ENCODE peak calls at places on chromosomes 12 and 14, in six cellular contexts. One of them, this sample, is unnamed.

GRCh38 chr12:68397566-68398158 is 65.5 kb upstream of the MDM1 start:
- DNase-seq in DMS153: no peak
- DNase-seq in left cardiac atrium: no peak
- DNase-seq in bronchial epithelial cell: no peak
- DNase-seq in endothelial cell: no peak
- DNase-seq in brain microvascular endothelial cell: no peak
- DNase-seq in this sample: no peak

GRCh38 chr14:100761481-100761880 is 34.8 kb downstream of the DLK1 start:
- DNase-seq in DMS153: no peak
- DNase-seq in left cardiac atrium: no peak
- DNase-seq in bronchial epithelial cell: peak; percentile 98
- DNase-seq in endothelial cell: no peak
- DNase-seq in brain microvascular endothelial cell: peak; percentile 39
- DNase-seq in this sample: no peak

GRCh38 chr14:87233806-87234384 is 759.1 kb downstream of the GALC start:
- DNase-seq in DMS153: no peak
- DNase-seq in left cardiac atrium: no peak
- DNase-seq in bronchial epithelial cell: peak; percentile 69
- DNase-seq in endothelial cell: no peak
- DNase-seq in brain microvascular endothelial cell: no peak
- DNase-seq in this sample: no peak

GRCh38 chr12:90836689-90837088 is 118.3 kb downstream of the CCER1 start:
- DNase-seq in DMS153: no peak
- DNase-seq in left cardiac atrium: no peak
- DNase-seq in bronchial epithelial cell: no peak
- DNase-seq in endothelial cell: no peak
- DNase-seq in brain microvascular endothelial cell: no peak
- DNase-seq in this sample: no peak

GRCh38 chr12:6166808-6167207 is 33.4 kb upstream of the CD9 start:
- DNase-seq in DMS153: no peak
- DNase-seq in left cardiac atrium: no peak
- DNase-seq in bronchial epithelial cell: no peak
- DNase-seq in endothelial cell: no peak
- DNase-seq in brain microvascular endothelial cell: no peak
- DNase-seq in this sample: no peak

GRCh38 chr12:42574879-42575278 is 14.7 kb downstream of the PRICKLE1 start:
- DNase-seq in DMS153: peak; percentile 86
- DNase-seq in left cardiac atrium: no peak
- DNase-seq in bronchial epithelial cell: no peak
- DNase-seq in endothelial cell: no peak
- DNase-seq in brain microvascular endothelial cell: no peak
- DNase-seq in this sample: no peak

GRCh38 chr12:46487567-46488131 is 115.1 kb upstream of the SLC38A2 start:
- DNase-seq in DMS153: no peak
- DNase-seq in left cardiac atrium: no peak
- DNase-seq in bronchial epithelial cell: no peak
- DNase-seq in endothelial cell: no peak
- DNase-seq in brain microvascular endothelial cell: no peak
- DNase-seq in this sample: no peak

GRCh38 chr14:21825147-21825743 is 151.6 kb upstream of the OR4E1 start:
- DNase-seq in DMS153: no peak
- DNase-seq in left cardiac atrium: no peak
- DNase-seq in bronchial epithelial cell: peak; percentile 62
- DNase-seq in endothelial cell: peak; percentile 41
- DNase-seq in brain microvascular endothelial cell: peak; percentile 42
- DNase-seq in this sample: no peak

GRCh38 chr12:51907083-51907863 is at the start of gene ACVRL1:
- DNase-seq in DMS153: no peak
- DNase-seq in left cardiac atrium: peak; percentile 66
- DNase-seq in bronchial epithelial cell: no peak
- DNase-seq in endothelial cell: peak; percentile 39
- DNase-seq in brain microvascular endothelial cell: no peak
- DNase-seq in this sample: no peak

GRCh38 chr12:102454808-102455760 is 25.3 kb downstream of the IGF1 start:
- DNase-seq in DMS153: no peak
- DNase-seq in left cardiac atrium: peak; percentile 37
- DNase-seq in bronchial epithelial cell: no peak
- DNase-seq in endothelial cell: no peak
- DNase-seq in brain microvascular endothelial cell: no peak
- DNase-seq in this sample: no peak

GRCh38 chr14:63893701-63894458 is 41.1 kb downstream of the SYNE2 start:
- DNase-seq in DMS153: no peak
- DNase-seq in left cardiac atrium: peak; percentile 75
- DNase-seq in bronchial epithelial cell: peak; percentile 21
- DNase-seq in endothelial cell: no peak
- DNase-seq in brain microvascular endothelial cell: peak; percentile 78
- DNase-seq in this sample: no peak

GRCh38 chr12:64837427-64837826 is 13.0 kb downstream of the TBC1D30 start:
- DNase-seq in DMS153: no peak
- DNase-seq in left cardiac atrium: no peak
- DNase-seq in bronchial epithelial cell: no peak
- DNase-seq in endothelial cell: no peak
- DNase-seq in brain microvascular endothelial cell: no peak
- DNase-seq in this sample: no peak

GRCh38 chr12:8823565-8824300 is 1.3 kb downstream of the A2ML1 start:
- DNase-seq in DMS153: peak; percentile 3
- DNase-seq in left cardiac atrium: no peak
- DNase-seq in bronchial epithelial cell: no peak
- DNase-seq in endothelial cell: peak; percentile 67
- DNase-seq in brain microvascular endothelial cell: no peak
- DNase-seq in this sample: no peak

GRCh38 chr14:23430733-23431105 is 4.7 kb downstream of the MYH7 start:
- DNase-seq in DMS153: no peak
- DNase-seq in left cardiac atrium: no peak
- DNase-seq in bronchial epithelial cell: no peak
- DNase-seq in endothelial cell: no peak
- DNase-seq in brain microvascular endothelial cell: peak; percentile 27
- DNase-seq in this sample: no peak

GRCh38 chr12:82942963-82943362 is 256.3 kb downstream of the TMTC2 start:
- DNase-seq in DMS153: no peak
- DNase-seq in left cardiac atrium: no peak
- DNase-seq in bronchial epithelial cell: peak; percentile 21
- DNase-seq in endothelial cell: no peak
- DNase-seq in brain microvascular endothelial cell: no peak
- DNase-seq in this sample: no peak

GRCh38 chr12:28866296-28866695 is 282.8 kb upstream of the FAR2 start:
- DNase-seq in DMS153: no peak
- DNase-seq in left cardiac atrium: no peak
- DNase-seq in bronchial epithelial cell: no peak
- DNase-seq in endothelial cell: no peak
- DNase-seq in brain microvascular endothelial cell: no peak
- DNase-seq in this sample: no peak

GRCh38 chr12:106369624-106370346 is 12.2 kb downstream of the POLR3B start:
- DNase-seq in DMS153: no peak
- DNase-seq in left cardiac atrium: no peak
- DNase-seq in bronchial epithelial cell: peak; percentile 96
- DNase-seq in endothelial cell: no peak
- DNase-seq in brain microvascular endothelial cell: peak; percentile 62
- DNase-seq in this sample: no peak

GRCh38 chr12:96474206-96474605 is 15.2 kb upstream of the CFAP54 start:
- DNase-seq in DMS153: no peak
- DNase-seq in left cardiac atrium: no peak
- DNase-seq in bronchial epithelial cell: no peak
- DNase-seq in endothelial cell: no peak
- DNase-seq in brain microvascular endothelial cell: no peak
- DNase-seq in this sample: no peak

GRCh38 chr12:59689776-59690175 is 93.9 kb downstream of the SLC16A7 start:
- DNase-seq in DMS153: no peak
- DNase-seq in left cardiac atrium: no peak
- DNase-seq in bronchial epithelial cell: no peak
- DNase-seq in endothelial cell: no peak
- DNase-seq in brain microvascular endothelial cell: no peak
- DNase-seq in this sample: no peak

GRCh38 chr14:70684030-70684429 is 42.3 kb downstream of the TTC9 start:
- DNase-seq in DMS153: no peak
- DNase-seq in left cardiac atrium: no peak
- DNase-seq in bronchial epithelial cell: no peak
- DNase-seq in endothelial cell: no peak
- DNase-seq in brain microvascular endothelial cell: no peak
- DNase-seq in this sample: no peak

GRCh38 chr12:119409043-119409442 is 74.5 kb downstream of the CCDC60 start:
- DNase-seq in DMS153: no peak
- DNase-seq in left cardiac atrium: no peak
- DNase-seq in bronchial epithelial cell: no peak
- DNase-seq in endothelial cell: no peak
- DNase-seq in brain microvascular endothelial cell: no peak
- DNase-seq in this sample: no peak